ENCODE peak calls at places on chromosomes 3 and 15, in nine cellular contexts. I is colonic mucosa, Z is heart right ventricle, D is cardiac muscle cell, F is right atrium auricular region, A is uterus, R is tibial artery, J is transverse colon, E is sigmoid colon. P is an unnamed sample. For H3K36me3, the result is how much of the 10 kb centered on the place peaks cover.

GRCh38 chr15:69092159-69092558 is 68.3 kb upstream of the GLCE start:
- DNase-seq in I (no peak), R (no peak), E (no peak), J (no peak), F (no peak), Z (no peak), D (no peak), A (no peak), P (no peak)

GRCh38 chr15:54500330-54500729 is 522.1 kb downstream of the UNC13C start:
- DNase-seq in J (no peak), R (no peak), Z (no peak), D (no peak), E (no peak), A (no peak), I (no peak), F (no peak), P (no peak)

GRCh38 chr3:45224824-45225464 is 1.1 kb downstream of the TMEM158 start:
- DNase-seq in Z (peak), I (peak), J (peak), A (peak), R (peak), D (peak), F (peak), E (peak), P (peak)

GRCh38 chr3:58306662-58307286 is 454 bp downstream of the HTD2 start:
- DNase-seq in I (peak), J (peak), F (no peak), Z (peak), R (peak), D (peak), A (peak), E (peak), P (peak)

GRCh38 chr3:109952924-109953323 is 615.6 kb upstream of the DPPA4 start:
- DNase-seq in E (no peak), D (no peak), F (no peak), J (no peak), A (no peak), I (no peak), Z (no peak), R (no peak), P (no peak)

GRCh38 chr3:157624801-157625200 is 121.6 kb upstream of the VEPH1 start:
- DNase-seq in A (no peak), E (no peak), J (no peak), Z (no peak), R (no peak), F (no peak), I (no peak), D (no peak), P (no peak)

GRCh38 chr15:58369261-58369699 is 62.5 kb upstream of the LIPC start:
- DNase-seq in E (no peak), F (no peak), Z (no peak), D (no peak), J (no peak), R (no peak), I (no peak), A (no peak), P (no peak)

GRCh38 chr3:170137971-170138370 is 43.6 kb downstream of the PHC3 start:
- DNase-seq in E (no peak), F (no peak), D (no peak), J (no peak), Z (no peak), A (no peak), R (no peak), I (no peak), P (no peak)

GRCh38 chr15:41480396-41481140 is 13.1 kb upstream of the ITPKA start:
- DNase-seq in J (no peak), Z (no peak), D (no peak), I (no peak), E (no peak), A (no peak), F (no peak), R (no peak), P (no peak)

GRCh38 chr3:73364517-73364916 is 260.2 kb downstream of the PDZRN3 start:
- DNase-seq in D (no peak), E (no peak), A (no peak), R (no peak), F (no peak), Z (no peak), I (no peak), J (no peak), P (no peak)

GRCh38 chr3:195859061-195859845 is 47.5 kb upstream of the MUC4 start:
- DNase-seq in F (peak), Z (peak), E (peak), J (peak), R (peak), D (peak), A (peak), I (peak), P (peak)

GRCh38 chr3:113242091-113242581 is 30.8 kb downstream of the BOC start:
- DNase-seq in D (no peak), A (peak), I (no peak), J (no peak), F (no peak), R (no peak), E (no peak), Z (no peak), P (no peak)

GRCh38 chr15:26179906-26180305 is 316.8 kb upstream of the ATP10A start:
- DNase-seq in F (no peak), R (no peak), J (no peak), E (no peak), I (no peak), D (peak), Z (no peak), A (no peak), P (no peak)

GRCh38 chr3:11638669-11639402 is 4.9 kb downstream of the VGLL4 start:
- DNase-seq in E (no peak), J (no peak), A (no peak), F (no peak), R (no peak), D (no peak), I (no peak), Z (no peak), P (no peak)

GRCh38 chr3:158460929-158461328 is 110.1 kb upstream of the MLF1 start:
- DNase-seq in R (no peak), A (no peak), I (no peak), J (no peak), F (no peak), D (no peak), E (no peak), Z (no peak), P (no peak)

GRCh38 chr3:178300441-178300959 is 235.7 kb upstream of the KCNMB2 start:
- DNase-seq in Z (no peak), J (no peak), E (no peak), I (no peak), D (no peak), R (no peak), A (no peak), F (no peak), P (no peak)

GRCh38 chr3:61944736-61945135 is 383.4 kb downstream of the PTPRG start:
- DNase-seq in F (no peak), J (no peak), E (no peak), A (no peak), R (no peak), I (no peak), Z (no peak), D (no peak), P (no peak)

GRCh38 chr3:188323067-188323842 is 169.3 kb downstream of the LPP start:
- DNase-seq in R (no peak), F (no peak), J (no peak), D (no peak), I (no peak), A (no peak), E (no peak), Z (no peak), P (no peak)

GRCh38 chr3:22377421-22377820 is 626.4 kb upstream of the ZNF385D start:
- DNase-seq in R (no peak), E (no peak), F (no peak), D (no peak), Z (no peak), I (no peak), A (no peak), J (no peak), P (no peak)

GRCh38 chr3:135078283-135078682 is 283.2 kb downstream of the EPHB1 start:
- DNase-seq in I (no peak), J (no peak), Z (no peak), D (no peak), F (no peak), E (no peak), A (no peak), R (no peak), P (no peak)

GRCh38 chr3:195690951-195691350 is 29.8 kb upstream of the MUC20 start:
- DNase-seq in J (no peak), Z (no peak), D (no peak), F (no peak), E (no peak), R (no peak), I (no peak), A (no peak), P (no peak)

GRCh38 chr3:43632986-43633385 is 11.2 kb upstream of the ANO10 start:
- DNase-seq in Z (no peak), J (no peak), D (no peak), A (no peak), F (no peak), E (no peak), R (no peak), I (no peak), P (no peak)

GRCh38 chr3:43644443-43644842 is 22.6 kb upstream of the ANO10 start:
- DNase-seq in F (no peak), Z (no peak), J (no peak), D (no peak), I (no peak), E (no peak), A (no peak), R (no peak), P (no peak)

GRCh38 chr3:43641306-43642114 is 19.7 kb upstream of the ANO10 start:
- DNase-seq in R (no peak), F (no peak), Z (no peak), D (no peak), I (no peak), A (no peak), E (no peak), J (no peak), P (no peak)

GRCh38 chr3:43637702-43638101 is 15.9 kb upstream of the ANO10 start:
- DNase-seq in J (no peak), A (no peak), D (no peak), F (no peak), I (no peak), Z (no peak), E (no peak), R (no peak), P (no peak)

GRCh38 chr3:43638594-43639447 is 17.0 kb upstream of the ANO10 start:
- DNase-seq in F (no peak), R (no peak), J (peak), I (peak), D (peak), E (no peak), A (no peak), Z (no peak), P (peak)
- TF ChIP-seq CTCF in F (no peak), R (no peak), J (peak), I (peak), D (peak), E (no peak), A (no peak), Z (peak), P (no peak)

DNA sequence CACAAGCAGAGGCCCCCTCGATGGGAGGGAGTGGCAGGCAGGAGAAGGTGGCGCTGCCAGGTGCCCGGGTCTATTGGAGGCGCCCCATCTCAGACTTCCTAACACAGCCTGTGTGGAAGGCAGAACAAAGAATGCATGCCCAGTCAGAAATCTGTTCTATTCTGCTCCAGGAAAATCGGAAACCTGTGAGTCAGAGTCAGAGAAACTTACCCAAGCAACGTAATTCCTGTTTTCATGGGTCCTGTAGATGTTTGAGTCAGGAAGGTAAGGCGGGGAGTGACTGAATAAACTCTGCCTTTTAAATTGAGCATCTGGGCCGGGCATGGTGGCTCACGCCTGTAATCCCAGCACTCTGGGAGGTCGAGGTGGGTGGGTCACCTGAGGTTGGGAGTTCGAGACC is 13.7 kb downstream of the MAP6D1 start:
- DNase-seq in D (no peak), I (no peak), E (no peak), Z (no peak), J (no peak), F (no peak), A (no peak), R (no peak), P (no peak)
- H3K36me3 ChIP-seq in D (under half), I (under half), E (under half), Z (under half), J (under half), F (under half), A (under half), R (half or more), P (under half)

DNA sequence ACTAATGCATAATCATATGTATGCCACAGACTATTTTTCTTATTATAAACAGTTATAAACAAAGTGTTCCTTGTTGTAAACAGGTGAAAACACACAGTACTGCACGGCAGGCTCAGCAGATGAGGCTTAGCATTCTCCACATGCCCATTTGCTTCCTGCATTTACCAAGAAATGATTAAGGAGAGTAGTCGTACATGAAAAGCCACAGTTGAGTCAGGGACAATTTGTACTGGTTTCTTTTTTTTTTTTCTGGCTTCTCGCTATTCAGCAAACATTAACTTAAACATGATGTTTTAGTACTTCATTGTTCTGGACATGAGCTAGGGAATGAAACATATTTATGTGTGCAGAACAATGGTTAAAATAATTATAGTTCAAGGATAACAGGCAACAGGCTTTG is 63.4 kb downstream of the GHSR start:
- DNase-seq in E (no peak), F (no peak), Z (no peak), I (no peak), J (no peak), D (no peak), A (no peak), R (no peak), P (no peak)
- H3K27ac ChIP-seq in E (no peak), F (no peak), Z (no peak), I (no peak), J (no peak), D (peak), A (no peak), R (no peak), P (no peak)

DNA sequence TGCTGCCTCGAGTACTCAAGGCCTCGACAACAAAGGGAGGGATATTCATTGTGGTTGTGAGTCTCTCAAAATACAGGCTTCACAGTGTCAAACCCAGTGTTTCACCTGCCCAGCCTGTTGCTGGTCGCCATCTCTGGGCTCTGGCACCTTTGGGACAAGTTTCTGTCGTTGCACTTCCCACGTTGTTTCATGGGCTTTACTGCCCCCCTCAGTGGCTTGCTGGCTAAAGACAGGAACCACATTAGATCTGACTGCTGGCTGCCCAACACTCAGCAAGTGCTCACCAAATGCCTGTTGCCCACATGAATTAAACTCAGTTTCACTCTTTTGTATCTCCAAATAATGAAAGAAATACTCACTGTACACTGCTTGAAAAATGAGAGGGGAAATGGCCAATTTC is 27.6 kb downstream of the FOXL2 start:
- DNase-seq in I (no peak), J (no peak), Z (no peak), F (no peak), E (no peak), D (no peak), R (no peak), A (no peak), P (no peak)
- TF ChIP-seq CTCF in I (no peak), J (no peak), Z (no peak), F (no peak), E (no peak), D (no peak), R (no peak), A (no peak), P (no peak)

GRCh38 chr3:16357698-16358097 is 92.7 kb downstream of the OXNAD1 start:
- DNase-seq in J (no peak), I (no peak), A (no peak), R (no peak), D (no peak), E (no peak), Z (peak), F (no peak), P (no peak)
- H3K36me3 ChIP-seq in J (under half), I (under half), A (under half), R (under half), D (under half), E (under half), Z (under half), F (under half), P (under half)

GRCh38 chr3:197746214-197746613 is 3.5 kb upstream of the FYTTD1 start:
- DNase-seq in J (no peak), Z (no peak), E (no peak), R (no peak), I (no peak), F (no peak), D (no peak), A (no peak), P (no peak)
- H3K27ac ChIP-seq in J (no peak), Z (peak), E (no peak), R (no peak), I (no peak), F (peak), D (no peak), A (no peak), P (peak)

GRCh38 chr15:71397377-71397776 is 282.1 kb downstream of the THSD4 start:
- DNase-seq in A (no peak), E (no peak), F (no peak), D (no peak), I (peak), Z (no peak), R (no peak), J (peak), P (peak)
- TF ChIP-seq CTCF in A (no peak), E (no peak), F (no peak), D (no peak), I (no peak), Z (no peak), R (no peak), J (no peak), P (no peak)